ENCODE peak calls at places on chromosomes 3 and 15, in seven cellular contexts. D, B, X, K, S, R and C are unnamed samples.

GRCh38 chr15:101446527-101447167 is 42.9 kb downstream of the PCSK6 start:
- DNase-seq in B (no peak), X (no peak), S (no peak), K (no peak), D (no peak), R (peak; percentile 54), C (no peak)

GRCh38 chr3:194592798-194593752 is 40.1 kb downstream of the TMEM44 start:
- DNase-seq in S (no peak), B (peak; percentile 81), K (no peak), X (no peak), D (no peak), R (no peak), C (no peak)

GRCh38 chr3:181326637-181327223 is 337.2 kb upstream of the DNAJC19 start:
- DNase-seq in K (no peak), B (no peak), S (no peak), X (no peak), D (no peak), R (no peak), C (no peak)

GRCh38 chr15:52486003-52486996 is 42.4 kb downstream of the MYO5A start:
- DNase-seq in R (no peak), S (no peak), B (no peak), D (no peak), K (no peak), X (no peak), C (no peak)

GRCh38 chr3:58356054-58356453 is 23.4 kb downstream of the PXK start:
- DNase-seq in D (peak; percentile 16), S (no peak), K (peak; percentile 13), B (no peak), X (peak; percentile 46), R (no peak), C (no peak)

GRCh38 chr3:134216206-134216764 is 34.4 kb downstream of the RYK start:
- DNase-seq in D (no peak), K (no peak), B (no peak), X (no peak), R (peak; percentile 51), S (no peak), C (no peak)

GRCh38 chr15:60570936-60571530 is 92.1 kb upstream of the ICE2 start:
- DNase-seq in X (no peak), D (no peak), S (no peak), R (no peak), K (no peak), B (no peak), C (no peak)

GRCh38 chr3:140023616-140024530 is 88.9 kb downstream of the CLSTN2 start:
- DNase-seq in R (peak; percentile 68), B (no peak), K (no peak), D (no peak), X (no peak), S (no peak), C (peak; percentile 33)

GRCh38 chr15:20356444-20357138 is 185.0 kb downstream of the GOLGA6L6 start:
- DNase-seq in R (peak; percentile 71), S (peak; percentile 61), B (peak; percentile 82), K (peak; percentile 67), X (peak; percentile 71), D (peak; percentile 71), C (peak; percentile 65)

GRCh38 chr3:24683511-24684384 is 189.1 kb upstream of the THRB start:
- DNase-seq in S (no peak), D (peak; percentile 19), B (peak; percentile 15), K (no peak), X (no peak), R (no peak), C (no peak)

GRCh38 chr3:66938338-66938963 is 59.7 kb upstream of the KBTBD8 start:
- DNase-seq in S (peak; percentile 20), B (peak; percentile 9), X (peak; percentile 25), R (no peak), K (no peak), D (peak; percentile 17), C (no peak)

GRCh38 chr15:43867096-43867495 is 40.3 kb downstream of the WDR76 start:
- DNase-seq in S (no peak), D (no peak), B (no peak), R (no peak), X (no peak), K (no peak), C (no peak)

GRCh38 chr3:153835540-153835939 is 285.6 kb upstream of the ARHGEF26 start:
- DNase-seq in D (no peak), B (no peak), K (no peak), S (no peak), X (no peak), R (no peak), C (no peak)

GRCh38 chr3:11276901-11277300 is 4.7 kb downstream of the ATG7 start:
- DNase-seq in D (no peak), X (no peak), R (no peak), K (no peak), B (no peak), S (no peak), C (no peak)

GRCh38 chr3:11288021-11288491 is 15.9 kb downstream of the ATG7 start:
- DNase-seq in S (no peak), D (no peak), R (no peak), K (no peak), X (no peak), B (no peak), C (no peak)

GRCh38 chr3:11283126-11283478 is 10.9 kb downstream of the ATG7 start:
- DNase-seq in R (no peak), K (no peak), S (no peak), B (no peak), X (no peak), D (no peak), C (no peak)

GRCh38 chr3:11285471-11285870 is 13.3 kb downstream of the ATG7 start:
- DNase-seq in R (no peak), S (no peak), X (no peak), K (no peak), D (no peak), B (no peak), C (no peak)

GRCh38 chr3:11282250-11283125 is 10.3 kb downstream of the ATG7 start:
- DNase-seq in B (no peak), S (no peak), D (peak; percentile 49), R (peak; percentile 75), K (peak; percentile 57), X (peak; percentile 25), C (no peak)
- H3K4me1 ChIP-seq in B (peaks cover 39% of the 10 kb centered on the region), S (no peaks in the 10 kb centered on the region), D (peaks cover 40% of the 10 kb centered on the region), R (peaks cover 29% of the 10 kb centered on the region), K (peaks cover 28% of the 10 kb centered on the region), X (peaks cover 30% of the 10 kb centered on the region), C (peaks cover under 1% of the 10 kb centered on the region)

DNA sequence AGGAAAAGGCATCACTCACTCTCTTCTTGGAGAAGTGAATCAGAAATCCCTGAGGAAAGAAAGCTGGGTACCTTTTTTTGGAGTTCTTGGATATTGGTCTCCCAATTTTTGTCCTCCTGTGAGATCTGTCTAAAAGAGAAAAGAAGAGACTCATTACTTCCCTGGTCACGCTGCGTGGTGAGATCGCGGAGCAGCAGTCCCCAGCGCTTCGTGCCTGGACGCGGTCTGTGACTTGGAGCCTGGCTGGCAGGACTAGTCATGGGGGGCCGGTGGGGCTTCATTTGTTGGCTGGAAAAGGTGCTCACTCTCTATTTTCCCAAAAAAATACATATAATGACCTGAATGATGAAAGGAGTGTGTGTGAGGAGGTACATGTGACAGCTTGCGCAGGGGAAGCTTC is 144.0 kb downstream of the OCA2 start:
- DNase-seq in R (no peak), X (no peak), B (no peak), K (no peak), S (no peak), D (no peak), C (no peak)
- H3K4me1 ChIP-seq in R (no peaks in the 10 kb centered on the region), X (no peaks in the 10 kb centered on the region), B (no peaks in the 10 kb centered on the region), K (no peaks in the 10 kb centered on the region), S (no peaks in the 10 kb centered on the region), D (no peaks in the 10 kb centered on the region), C (no peaks in the 10 kb centered on the region)

GRCh38 chr3:20041197-20041780 is 1.0 kb downstream of the KAT2B start:
- DNase-seq in B (peak; percentile 62), X (peak; percentile 93), R (peak; percentile 95), K (peak; percentile 92), D (peak; percentile 94), S (peak; percentile 76), C (peak; percentile 89)

GRCh38 chr3:20043825-20044224 is 3.6 kb downstream of the KAT2B start:
- DNase-seq in S (peak; percentile 35), D (no peak), X (no peak), K (no peak), B (peak; percentile 16), R (no peak), C (no peak)

GRCh38 chr3:20043398-20043797 is 3.2 kb downstream of the KAT2B start:
- DNase-seq in R (peak; percentile 86), S (peak; percentile 70), X (peak; percentile 93), B (peak; percentile 70), K (peak; percentile 91), D (peak; percentile 92), C (peak; percentile 97)

GRCh38 chr3:20040476-20041196 is 390 bp downstream of the KAT2B start:
- DNase-seq in R (peak; percentile 89), D (peak; percentile 79), B (peak; percentile 49), X (peak; percentile 81), S (peak; percentile 63), K (peak; percentile 82), C (peak; percentile 82)

GRCh38 chr3:20042331-20042730 is 2.1 kb downstream of the KAT2B start:
- DNase-seq in B (no peak), S (no peak), X (no peak), K (no peak), D (no peak), R (no peak), C (no peak)
- H3K4me1 ChIP-seq in B (peaks cover 27% of the 10 kb centered on the region), S (peaks cover 55% of the 10 kb centered on the region), X (peaks cover 39% of the 10 kb centered on the region), K (peaks cover 38% of the 10 kb centered on the region), D (peaks cover 57% of the 10 kb centered on the region), R (peaks cover 42% of the 10 kb centered on the region), C (peaks cover 30% of the 10 kb centered on the region)

GRCh38 chr3:8457039-8457438 is 44.6 kb upstream of the LMCD1 start:
- DNase-seq in K (no peak), D (no peak), B (no peak), R (no peak), S (no peak), X (no peak), C (no peak)

GRCh38 chr3:8456118-8456811 is 45.4 kb upstream of the LMCD1 start:
- DNase-seq in D (no peak), S (no peak), R (no peak), B (no peak), X (no peak), K (no peak), C (no peak)

GRCh38 chr3:8458235-8458634 is 43.4 kb upstream of the LMCD1 start:
- DNase-seq in K (no peak), S (no peak), B (no peak), R (no peak), D (no peak), X (no peak), C (no peak)

GRCh38 chr3:8453153-8453552 is 48.5 kb upstream of the LMCD1 start:
- DNase-seq in D (no peak), B (no peak), K (no peak), S (no peak), X (no peak), R (no peak), C (no peak)

DNA sequence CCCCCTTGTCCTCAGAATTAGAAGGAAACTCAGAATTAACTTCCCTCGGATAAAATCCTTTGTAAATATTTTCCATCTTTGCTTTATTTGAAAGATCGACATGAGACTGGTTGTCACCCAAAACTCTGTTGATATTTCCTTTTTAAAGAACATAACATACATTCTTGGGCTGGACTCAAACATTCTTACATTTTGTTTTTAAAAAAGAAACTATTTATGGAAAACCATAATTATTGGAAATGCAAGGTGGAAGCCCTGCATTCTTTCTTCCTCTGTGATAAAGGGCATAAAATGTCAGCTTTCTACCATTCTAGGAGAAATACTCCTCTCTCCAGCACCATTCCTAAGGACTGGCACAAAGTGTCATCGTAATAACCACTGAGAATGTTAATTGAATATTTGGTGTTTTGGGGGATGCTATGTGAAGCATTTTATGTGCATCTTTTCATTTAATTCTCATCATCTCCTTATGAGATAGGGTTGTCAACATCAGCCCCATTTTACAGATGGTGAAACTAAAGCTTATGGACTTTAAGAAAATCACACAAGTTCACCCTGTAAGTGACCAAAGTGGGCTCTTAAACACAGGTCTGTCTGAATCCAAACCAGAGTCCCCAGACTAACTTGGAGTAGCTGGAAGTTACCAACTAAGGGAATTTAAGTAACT is 46.0 kb upstream of the LMCD1 start:
- DNase-seq in D (no peak), R (no peak), S (no peak), B (no peak), K (no peak), X (no peak), C (no peak)
- H3K4me1 ChIP-seq in D (peaks cover 9% of the 10 kb centered on the region), R (no peaks in the 10 kb centered on the region), S (no peaks in the 10 kb centered on the region), B (no peaks in the 10 kb centered on the region), K (peaks cover 21% of the 10 kb centered on the region), X (peaks cover 4% of the 10 kb centered on the region), C (no peaks in the 10 kb centered on the region)